ENCODE peak calls at places on chromosome 6, in four cellular contexts. Y is transverse colon, K is mammary epithelial cell, S is NCI-H510A treated with DMSO at 0.1 percent for 48 hours. T is an unnamed sample.

GRCh38 chr6:19394051-19394450 is 443.1 kb upstream of the ID4 start:
- DNase-seq in Y (no peak), K (no peak), S (no peak), T (no peak)

GRCh38 chr6:139597087-139597763 is 222.8 kb upstream of the CITED2 start:
- DNase-seq in Y (no peak), K (no peak), S (no peak), T (no peak)

GRCh38 chr6:41724638-41725501 is 10.5 kb downstream of the TFEB start:
- DNase-seq in Y (no peak), K (no peak), S (no peak), T (no peak)

GRCh38 chr6:43496370-43497128 is 13.6 kb downstream of the LRRC73 start:
- DNase-seq in Y (no peak), K (peak), S (no peak), T (no peak)

GRCh38 chr6:15026832-15027231 is 219.0 kb upstream of the JARID2 start:
- DNase-seq in Y (no peak), K (peak), S (peak), T (no peak)

GRCh38 chr6:37551867-37552266 is 52.2 kb upstream of the CCDC167 start:
- DNase-seq in Y (no peak), K (no peak), S (no peak), T (no peak)

GRCh38 chr6:39083111-39083702 is 31.8 kb downstream of the SAYSD1 start:
- DNase-seq in Y (no peak), K (no peak), S (no peak), T (no peak)

GRCh38 chr6:17179246-17180073 is 77.6 kb downstream of the STMND1 start:
- DNase-seq in Y (no peak), K (peak), S (no peak), T (no peak)

GRCh38 chr6:141117869-141118268 is 1014.9 kb upstream of the GJE1 start:
- DNase-seq in Y (no peak), K (no peak), S (no peak), T (no peak)

GRCh38 chr6:31094389-31094881 is 17.9 kb downstream of the C6orf15 start:
- DNase-seq in Y (peak), K (peak), S (no peak), T (peak)

GRCh38 chr6:149915970-149916865 is 6.7 kb downstream of the RAET1G start:
- DNase-seq in Y (no peak), K (no peak), S (no peak), T (no peak)

GRCh38 chr6:119467478-119468081 is 118.0 kb upstream of the MAN1A1 start:
- DNase-seq in Y (no peak), K (no peak), S (no peak), T (no peak)

GRCh38 chr6:52403627-52404026 is 16.5 kb upstream of the EFHC1 start:
- DNase-seq in Y (peak), K (peak), S (no peak), T (no peak)

GRCh38 chr6:170287371-170287876 is 3.5 kb downstream of the DLL1 start:
- DNase-seq in Y (no peak), K (no peak), S (no peak), T (no peak)

GRCh38 chr6:87714093-87714809 is 12.2 kb upstream of the AKIRIN2 start:
- DNase-seq in Y (no peak), K (peak), S (no peak), T (no peak)

GRCh38 chr6:11589261-11589660 is 51.7 kb downstream of the TMEM170B start:
- DNase-seq in Y (no peak), K (no peak), S (no peak), T (no peak)